ENCODE peak calls at places on chromosomes 11 and 22, in four cellular contexts. P, C, R and A are unnamed samples.

GRCh38 chr22:41513391-41513790 is 30.9 kb downstream of the POLR3H start:
- DNase-seq in P (no peak), C (no peak), R (no peak), A (no peak)

GRCh38 chr11:24859801-24860300 is 363.0 kb downstream of the LUZP2 start:
- DNase-seq in P (no peak), C (no peak), R (no peak), A (no peak)

GRCh38 chr11:567036-567628 is 6.4 kb downstream of the RASSF7 start:
- DNase-seq in P (no peak), C (no peak), R (no peak), A (no peak)

GRCh38 chr11:128291835-128292234 is 295.5 kb downstream of the ETS1 start:
- DNase-seq in P (no peak), C (no peak), R (no peak), A (no peak)

GRCh38 chr11:133842730-133843129 is 2.6 kb downstream of the SPATA19 start:
- DNase-seq in P (no peak), C (no peak), R (no peak), A (no peak)

GRCh38 chr11:70064726-70065317 is 13.3 kb upstream of the ANO1 start:
- DNase-seq in P (no peak), C (no peak), R (no peak), A (no peak)

GRCh38 chr11:62976109-62976508 is 8.7 kb downstream of the SLC22A6 start:
- DNase-seq in P (peak), C (peak), R (no peak), A (no peak)

GRCh38 chr11:2531277-2531986 is 86.6 kb downstream of the KCNQ1 start:
- DNase-seq in P (peak), C (peak), R (peak), A (no peak)

GRCh38 chr11:129434641-129435498 is 59.2 kb downstream of the BARX2 start:
- DNase-seq in P (no peak), C (no peak), R (no peak), A (no peak)

GRCh38 chr22:29947410-29948387 is 64.7 kb downstream of the MTMR3 start:
- DNase-seq in P (no peak), C (no peak), R (no peak), A (no peak)

DNA sequence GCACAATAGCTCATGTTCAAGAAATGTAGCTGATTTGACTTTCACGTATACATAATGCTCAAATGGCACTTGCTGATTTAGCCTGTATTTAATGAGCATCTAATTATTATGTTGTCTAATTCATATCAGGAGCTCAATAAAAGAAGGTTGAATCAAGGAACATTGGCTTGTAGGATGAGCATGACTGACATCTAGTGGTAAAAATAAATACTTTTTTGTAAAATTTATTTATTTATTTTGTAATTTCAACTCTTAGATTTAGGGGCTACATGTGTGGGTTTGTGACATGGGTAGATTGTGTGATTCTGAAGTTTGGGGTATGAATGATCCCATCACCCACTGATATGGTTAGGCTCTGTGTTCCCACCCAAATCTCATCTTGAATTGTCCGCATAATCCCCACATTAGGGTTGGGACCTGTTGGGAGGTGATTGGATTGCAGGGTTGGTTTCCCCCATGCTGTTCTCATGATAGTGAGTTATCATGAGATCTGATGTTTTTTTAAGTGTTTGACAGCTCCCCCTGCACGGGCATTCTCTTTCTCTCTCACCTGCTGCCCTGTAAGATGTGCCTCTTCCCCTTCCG is 1.7 kb upstream of the OR52E5 start:
- DNase-seq in P (no peak), C (peak), R (no peak), A (peak)
- TF ChIP-seq EGR1 in P (no peak), C (no peak), R (no peak), A (no peak)

GRCh38 chr22:24997023-24997422 is 44.5 kb downstream of the KIAA1671 start:
- DNase-seq in P (no peak), C (no peak), R (no peak), A (no peak)

GRCh38 chr22:24995649-24996180 is 43.2 kb downstream of the KIAA1671 start:
- DNase-seq in P (no peak), C (no peak), R (no peak), A (no peak)

GRCh38 chr22:24994070-24994763 is 41.7 kb downstream of the KIAA1671 start:
- DNase-seq in P (peak), C (no peak), R (no peak), A (no peak)

GRCh38 chr22:24992946-24993345 is 40.4 kb downstream of the KIAA1671 start:
- DNase-seq in P (no peak), C (no peak), R (no peak), A (no peak)

GRCh38 chr22:24996420-24996952 is 44.0 kb downstream of the KIAA1671 start:
- DNase-seq in P (peak), C (no peak), R (peak), A (no peak)
- TF ChIP-seq EGR1 in P (no peak), C (no peak), R (no peak), A (no peak)

GRCh38 chr11:12220305-12220704 is 109.9 kb downstream of the MICAL2 start:
- DNase-seq in P (no peak), C (no peak), R (no peak), A (no peak)
- TF ChIP-seq EGR1 in P (no peak), C (no peak), R (no peak), A (no peak)

DNA sequence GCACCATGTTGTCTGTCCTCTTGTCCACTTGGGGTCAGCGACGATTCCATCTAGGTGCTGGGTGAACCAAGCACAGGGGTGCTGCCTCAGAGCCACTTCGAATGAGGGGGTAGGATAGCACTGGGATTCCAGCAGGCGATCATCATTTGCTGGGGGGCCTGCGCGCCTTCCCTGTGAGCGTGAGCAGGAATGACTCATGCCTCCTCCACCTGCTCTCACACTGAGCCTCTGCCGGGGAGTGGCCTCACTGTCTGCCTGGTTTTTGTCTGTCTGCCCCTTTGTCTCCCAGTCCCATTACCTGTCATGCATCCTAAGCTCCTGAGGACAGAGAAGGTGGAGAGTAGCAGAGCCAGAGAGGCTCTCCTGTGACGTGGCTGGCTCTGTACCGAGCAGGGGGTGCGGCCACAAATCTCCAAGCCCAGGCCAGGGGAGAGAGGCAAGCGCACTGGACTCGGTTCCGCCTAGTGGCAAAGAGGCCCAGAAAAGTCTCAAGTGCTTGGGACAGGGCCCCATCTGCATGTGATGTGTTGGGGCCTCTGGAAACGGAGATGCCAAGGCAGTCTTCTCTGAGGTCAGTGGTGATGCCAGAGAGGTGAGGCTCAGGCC is 30.8 kb downstream of the RSPH14 start:
- DNase-seq in P (no peak), C (peak), R (no peak), A (no peak)
- TF ChIP-seq EGR1 in P (no peak), C (no peak), R (no peak), A (no peak)

GRCh38 chr11:31986201-31986889 is 104.5 kb upstream of the RCN1 start:
- DNase-seq in P (no peak), C (no peak), R (no peak), A (no peak)
- TF ChIP-seq EGR1 in P (no peak), C (peak), R (no peak), A (no peak)

GRCh38 chr22:19875531-19876313 is 21.0 kb upstream of the GNB1L start:
- DNase-seq in P (no peak), C (no peak), R (no peak), A (no peak)

GRCh38 chr22:19877626-19878339 is 23.1 kb upstream of the GNB1L start:
- DNase-seq in P (no peak), C (no peak), R (no peak), A (no peak)

GRCh38 chr22:19876941-19877625 is 22.4 kb upstream of the GNB1L start:
- DNase-seq in P (no peak), C (no peak), R (no peak), A (no peak)

GRCh38 chr22:19875061-19875530 is 20.4 kb upstream of the GNB1L start:
- DNase-seq in P (no peak), C (no peak), R (no peak), A (no peak)

GRCh38 chr22:19876314-19876940 is 21.8 kb upstream of the GNB1L start:
- DNase-seq in P (no peak), C (no peak), R (no peak), A (no peak)
- TF ChIP-seq EGR1 in P (no peak), C (no peak), R (no peak), A (no peak)

GRCh38 chr11:5196731-5197130 is 3.8 kb downstream of the OR51V1 start:
- DNase-seq in P (no peak), C (no peak), R (no peak), A (no peak)
- TF ChIP-seq EGR1 in P (no peak), C (no peak), R (no peak), A (no peak)